ENCODE peak calls at places on chromosomes 13 and 19, in five cellular contexts. D, N, K, O and U are unnamed samples.

GRCh38 chr19:43607238-43608205 is 4.4 kb upstream of the SRRM5 start:
- DNase-seq in D (no peak), O (no peak), N (no peak), K (no peak), U (no peak)

GRCh38 chr13:74027161-74027779 is 106.9 kb downstream of the KLF12 start:
- DNase-seq in K (no peak), D (no peak), N (no peak), O (no peak), U (no peak)

GRCh38 chr19:40687525-40688016 is 2.9 kb downstream of the NUMBL start:
- DNase-seq in K (no peak), N (peak; percentile 86), D (no peak), O (no peak), U (no peak)

GRCh38 chr19:661427-662196 is 1.4 kb downstream of the RNF126 start:
- DNase-seq in D (no peak), K (peak; percentile 62), O (no peak), N (no peak), U (no peak)

GRCh38 chr13:111941845-111942447 is 125.0 kb upstream of the SOX1 start:
- DNase-seq in O (no peak), D (no peak), K (no peak), N (no peak), U (no peak)

GRCh38 chr19:38877781-38878574 is at the start of gene RINL:
- DNase-seq in O (no peak), D (no peak), N (no peak), K (peak; percentile 63), U (no peak)

GRCh38 chr13:52845766-52846566 is 2.5 kb downstream of the PCDH8 start:
- DNase-seq in O (no peak), N (no peak), D (no peak), K (no peak), U (no peak)

GRCh38 chr19:19459707-19460251 is 54.3 kb downstream of the GATAD2A start:
- DNase-seq in O (no peak), N (peak; percentile 87), D (peak; percentile 4), K (peak; percentile 54), U (no peak)

GRCh38 chr13:24725379-24725778 is 38.6 kb upstream of the RNF17 start:
- DNase-seq in N (no peak), O (no peak), D (no peak), K (no peak), U (no peak)

GRCh38 chr13:94140027-94140426 is 339.5 kb downstream of the DCT start:
- DNase-seq in O (no peak), N (no peak), K (no peak), D (no peak), U (no peak)

GRCh38 chr19:1837625-1838105 is 10.6 kb downstream of the REXO1 start:
- DNase-seq in D (no peak), N (no peak), O (no peak), K (peak; percentile 41), U (no peak)

GRCh38 chr19:18771328-18772242 is 19.5 kb downstream of the COMP start:
- DNase-seq in N (no peak), K (no peak), D (no peak), O (no peak), U (no peak)

GRCh38 chr19:2636142-2636896 is 66.2 kb downstream of the GNG7 start:
- DNase-seq in K (no peak), D (no peak), O (no peak), N (no peak), U (no peak)

GRCh38 chr13:29707876-29708543 is 112.5 kb upstream of the SLC7A1 start:
- DNase-seq in D (peak; percentile 20), O (no peak), K (peak; percentile 4), N (peak; percentile 41), U (no peak)

GRCh38 chr19:35204799-35205732 is 23.5 kb downstream of the FAM187B start:
- DNase-seq in N (no peak), D (no peak), K (no peak), O (no peak), U (no peak)

GRCh38 chr19:50480281-50481111 is 3.8 kb upstream of the GARIN5A start:
- DNase-seq in O (no peak), D (no peak), N (no peak), K (no peak), U (no peak)

GRCh38 chr19:49662011-49662410 is 3.6 kb downstream of the IRF3 start:
- DNase-seq in O (no peak), K (no peak), N (no peak), D (no peak), U (no peak)

GRCh38 chr13:40207110-40207478 is 459.3 kb downstream of the FOXO1 start:
- DNase-seq in O (no peak), D (no peak), K (no peak), N (no peak), U (no peak)

GRCh38 chr19:33751386-33751770 is 45.3 kb upstream of the KCTD15 start:
- DNase-seq in D (no peak), O (no peak), N (no peak), K (no peak), U (no peak)

GRCh38 chr13:48661112-48661511 is 7.4 kb downstream of the CYSLTR2 start:
- DNase-seq in N (no peak), D (no peak), K (no peak), O (no peak), U (no peak)

GRCh38 chr19:49387936-49388372 is at the start of gene KASH5:
- DNase-seq in O (peak; percentile 82), K (peak; percentile 87), D (no peak), N (peak; percentile 8), U (no peak)

GRCh38 chr19:35214766-35215422 is 13.6 kb downstream of the FAM187B start:
- DNase-seq in D (no peak), N (no peak), O (no peak), K (no peak), U (no peak)

GRCh38 chr13:29816715-29817114 is 33.7 kb downstream of the UBL3 start:
- DNase-seq in N (no peak), O (no peak), D (no peak), K (no peak), U (no peak)

GRCh38 chr13:39374741-39375189 is 228.2 kb downstream of the LHFPL6 start:
- DNase-seq in D (no peak), K (no peak), N (no peak), O (no peak), U (peak; percentile 19)